ENCODE peak calls at places on chromosome 18, in ten cellular contexts. S, U, M, Q, W, L, J, K, A and R are unnamed samples.

GRCh38 chr18:13464432-13465125 is 246.0 kb downstream of the LDLRAD4 start:
- DNase-seq in A (no peak), S (peak; percentile 32), W (no peak), M (no peak), K (no peak), J (no peak), U (peak; percentile 30), Q (no peak), L (no peak), R (peak; percentile 79)

GRCh38 chr18:79685281-79685680 is 5.7 kb downstream of the CTDP1 start:
- DNase-seq in J (no peak), U (no peak), A (no peak), K (no peak), L (no peak), Q (no peak), S (no peak), M (no peak), W (no peak), R (no peak)

GRCh38 chr18:66795011-66795410 is 191.1 kb upstream of the CDH19 start:
- DNase-seq in L (no peak), Q (no peak), W (no peak), J (no peak), A (no peak), M (no peak), S (no peak), U (no peak), K (no peak), R (no peak)

GRCh38 chr18:42045346-42045745 is 90.3 kb downstream of the PIK3C3 start:
- DNase-seq in J (peak; percentile 22), M (no peak), Q (no peak), S (no peak), W (no peak), K (peak; percentile 9), L (no peak), U (peak; percentile 17), A (no peak), R (no peak)

GRCh38 chr18:13425357-13426095 is 207.0 kb downstream of the LDLRAD4 start:
- DNase-seq in K (no peak), J (no peak), W (no peak), L (no peak), Q (no peak), M (no peak), A (peak; percentile 85), U (no peak), S (peak; percentile 58), R (no peak)

GRCh38 chr18:8536226-8536625 is 73.0 kb upstream of the RAB12 start:
- DNase-seq in M (no peak), Q (no peak), J (no peak), L (no peak), K (no peak), S (no peak), A (no peak), U (no peak), W (no peak), R (no peak)

GRCh38 chr18:3914833-3915598 is 465.0 kb downstream of the TGIF1 start:
- DNase-seq in Q (no peak), M (no peak), J (no peak), K (no peak), S (no peak), W (no peak), L (no peak), U (no peak), A (no peak), R (no peak)

GRCh38 chr18:61995547-61996062 is 102.8 kb upstream of the RNF152 start:
- DNase-seq in U (no peak), W (no peak), M (no peak), L (no peak), S (no peak), J (no peak), K (no peak), A (no peak), Q (no peak), R (no peak)

GRCh38 chr18:3624818-3625716 is 175.1 kb downstream of the TGIF1 start:
- DNase-seq in Q (no peak), A (peak; percentile 81), L (peak; percentile 80), M (peak; percentile 72), U (peak; percentile 94), K (peak; percentile 76), W (no peak), J (peak; percentile 98), S (peak; percentile 50), R (peak; percentile 51)

GRCh38 chr18:56835331-56835730 is 184.2 kb downstream of the WDR7 start:
- DNase-seq in K (no peak), M (no peak), L (no peak), W (no peak), S (no peak), J (no peak), Q (no peak), U (no peak), A (no peak), R (no peak)

GRCh38 chr18:457120-457519 is 43.4 kb downstream of the COLEC12 start:
- DNase-seq in S (peak; percentile 18), J (peak; percentile 70), L (peak; percentile 66), M (no peak), K (peak; percentile 58), W (no peak), A (no peak), Q (peak; percentile 53), U (peak; percentile 95), R (no peak)

GRCh38 chr18:46469186-46469915 is 187.7 kb downstream of the LOXHD1 start:
- DNase-seq in L (no peak), W (no peak), A (peak; percentile 55), Q (peak; percentile 20), J (no peak), K (peak; percentile 40), S (peak; percentile 64), M (no peak), U (no peak), R (no peak)

GRCh38 chr18:45106331-45106774 is 425.7 kb downstream of the SETBP1 start:
- DNase-seq in K (no peak), S (no peak), Q (no peak), J (no peak), W (no peak), M (no peak), A (no peak), L (no peak), U (peak; percentile 50), R (peak; percentile 73)

GRCh38 chr18:22432672-22433137 is 15.0 kb upstream of the CTAGE1 start:
- DNase-seq in M (peak; percentile 71), J (peak; percentile 97), S (peak; percentile 53), Q (no peak), A (peak; percentile 60), K (peak; percentile 75), L (peak; percentile 76), U (peak; percentile 94), W (no peak), R (no peak)

GRCh38 chr18:23716516-23716915 is 27.3 kb downstream of the LAMA3 start:
- DNase-seq in J (peak; percentile 88), M (no peak), W (peak; percentile 30), Q (no peak), U (peak; percentile 79), L (peak; percentile 45), S (peak; percentile 25), A (peak; percentile 29), K (peak; percentile 63), R (no peak)

GRCh38 chr18:78431606-78432005 is 548.0 kb upstream of the SALL3 start:
- DNase-seq in L (no peak), Q (peak; percentile 46), W (peak; percentile 18), J (no peak), M (no peak), U (no peak), K (no peak), S (no peak), A (no peak), R (no peak)
- TF ChIP-seq CTCF in L (no peak), Q (peak; percentile 45), W (no peak), J (no peak), M (no peak), U (no peak), K (no peak), S (no peak), A (no peak), R (no peak)

DNA sequence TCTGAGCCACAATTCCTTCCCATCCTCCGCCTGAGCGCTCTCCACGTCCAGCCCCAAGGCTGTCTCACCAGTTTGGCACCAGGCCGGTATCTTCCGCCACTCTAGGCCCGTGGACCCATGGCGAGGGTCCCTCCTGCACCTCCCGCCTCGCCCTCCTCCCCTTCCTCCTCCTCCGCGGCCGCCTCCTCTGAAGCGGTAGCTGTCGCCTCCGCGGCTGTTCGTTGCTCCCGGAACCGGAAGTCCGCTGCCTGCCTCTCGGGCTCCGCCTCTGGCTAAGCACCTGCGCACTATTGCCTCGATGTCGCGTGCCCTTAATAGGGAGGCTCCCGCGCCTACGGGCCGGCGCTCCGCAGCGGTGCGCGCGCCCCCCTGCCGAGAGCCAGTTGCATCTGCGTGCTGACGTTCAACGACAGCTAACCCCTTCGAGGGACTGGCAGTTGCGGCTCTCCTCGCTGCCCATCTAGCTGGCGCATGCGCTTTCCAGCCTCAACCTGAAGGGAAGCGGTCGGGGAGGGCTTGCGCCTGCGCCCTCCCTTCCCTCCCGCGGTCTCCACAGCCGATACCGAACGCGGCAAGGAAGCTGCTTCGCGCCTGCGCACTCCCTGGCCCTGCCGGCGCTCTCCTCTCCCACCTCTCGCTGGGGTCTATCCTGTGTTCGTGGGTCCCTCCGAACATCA is at the start of gene MBD1:
- DNase-seq in L (peak; percentile 97), J (peak; percentile 99), K (peak; percentile 99), W (peak; percentile 93), M (peak; percentile 84), Q (peak; percentile 98), S (peak; percentile 96), A (peak; percentile 88), U (peak; percentile 100), R (peak; percentile 97)
- TF ChIP-seq CTCF in L (peak; percentile 6), J (peak; percentile 20), K (peak; percentile 19), W (no peak), M (no peak), Q (peak; percentile 28), S (no peak), A (no peak), U (peak; percentile 10), R (peak; percentile 21)

DNA sequence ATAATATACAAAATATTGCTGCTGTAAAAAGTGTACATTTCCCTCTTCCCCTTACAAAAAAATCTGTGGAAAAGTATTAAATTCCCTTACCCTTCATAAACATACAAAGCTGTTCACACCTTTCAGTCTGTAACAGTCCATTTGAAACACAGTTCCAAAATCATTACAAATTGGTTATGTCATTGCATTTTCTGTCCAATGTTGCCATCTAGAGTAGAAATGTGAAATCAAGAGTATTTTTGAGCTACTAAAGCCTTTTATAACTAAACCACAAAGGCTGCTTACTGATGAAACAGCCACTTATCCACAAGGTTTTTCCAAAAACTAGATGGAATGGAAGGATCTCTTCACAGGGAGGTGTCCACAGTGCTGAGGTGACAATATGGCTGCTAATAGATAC is 72.5 kb downstream of the SS18 start:
- DNase-seq in A (no peak), L (no peak), J (no peak), W (no peak), M (no peak), S (no peak), K (no peak), U (no peak), Q (no peak), R (no peak)
- TF ChIP-seq CTCF in A (no peak), L (no peak), J (no peak), W (no peak), M (no peak), S (no peak), K (peak; percentile 42), U (no peak), Q (peak; percentile 20), R (no peak)

DNA sequence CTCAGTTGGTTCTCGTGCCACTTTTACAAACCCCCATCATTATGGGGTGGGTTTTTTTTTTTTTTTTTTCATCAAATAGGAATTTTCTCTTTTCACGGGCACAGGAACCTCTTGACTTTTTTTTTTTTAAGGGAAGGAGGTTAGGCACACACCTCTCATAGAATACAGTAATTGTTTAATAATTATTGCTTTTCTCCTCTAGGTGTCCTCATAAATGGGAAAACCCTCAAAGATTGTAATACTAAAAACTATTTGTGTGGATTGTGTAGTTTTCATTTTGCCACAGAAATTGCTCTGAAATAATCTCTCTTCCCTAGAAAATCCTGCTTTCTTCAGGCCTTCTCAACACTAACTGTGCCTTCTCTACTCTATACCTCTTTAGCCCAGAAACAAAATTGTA is 147.3 kb downstream of the GREB1L start:
- DNase-seq in S (no peak), K (no peak), M (no peak), J (no peak), Q (no peak), L (no peak), A (no peak), W (no peak), U (no peak), R (no peak)
- TF ChIP-seq CTCF in S (no peak), K (no peak), M (peak; percentile 17), J (no peak), Q (no peak), L (no peak), A (peak; percentile 29), W (no peak), U (no peak), R (no peak)